ENCODE peak calls at places on chromosomes 13 and 19, in ten cellular contexts. Q, L, J, S, O, V, B, X, F and Z are unnamed samples. For H3K4me1, the result is how much of the 10 kb centered on the place peaks cover.

GRCh38 chr13:44230736-44231135 is 142.9 kb upstream of the SERP2 start:
- DNase-seq in B (no peak), F (no peak), Q (no peak), J (no peak), V (no peak), L (no peak), S (no peak), O (no peak), X (no peak), Z (no peak)

GRCh38 chr19:35279985-35280821 is 2.1 kb upstream of the HAMP start:
- DNase-seq in B (no peak), V (no peak), X (no peak), O (peak), L (no peak), F (no peak), S (no peak), J (no peak), Q (no peak), Z (no peak)

GRCh38 chr13:23378009-23378632 is 55.4 kb downstream of the SACS start:
- DNase-seq in B (no peak), V (no peak), O (peak), X (no peak), J (no peak), S (peak), L (peak), F (peak), Q (no peak), Z (peak)

GRCh38 chr13:44759723-44760360 is 183.7 kb upstream of the TSC22D1 start:
- DNase-seq in S (no peak), B (no peak), L (peak), V (no peak), Q (no peak), F (no peak), J (no peak), O (peak), X (no peak), Z (no peak)

GRCh38 chr19:40139533-40140287 is 49.0 kb upstream of the ZNF780A start:
- DNase-seq in L (no peak), X (no peak), V (no peak), F (peak), Q (no peak), B (no peak), O (peak), J (no peak), S (no peak), Z (peak)

GRCh38 chr19:50513746-50514345 is at the start of gene ASPDH:
- DNase-seq in J (peak), F (no peak), Q (no peak), S (no peak), L (no peak), X (no peak), V (no peak), O (peak), B (peak), Z (no peak)

GRCh38 chr13:112451512-112452379 is 75.6 kb downstream of the SPACA7 start:
- DNase-seq in O (peak), S (no peak), J (peak), F (no peak), Q (no peak), X (no peak), V (peak), B (peak), L (no peak), Z (no peak)

GRCh38 chr13:33728271-33729037 is 89.5 kb upstream of the RFC3 start:
- DNase-seq in S (peak), L (peak), B (peak), V (peak), O (no peak), Q (no peak), J (no peak), F (peak), X (no peak), Z (no peak)

GRCh38 chr19:34838248-34838647 is 65.2 kb upstream of the ZNF599 start:
- DNase-seq in X (no peak), L (no peak), F (peak), S (no peak), B (no peak), O (no peak), V (no peak), J (no peak), Q (no peak), Z (no peak)

GRCh38 chr19:55643003-55643732 is at the start of gene ZNF581:
- DNase-seq in L (peak), J (peak), Q (no peak), O (peak), V (peak), S (peak), B (peak), X (peak), F (peak), Z (peak)

GRCh38 chr19:55643733-55644116 is 276 bp downstream of the ZNF581 start:
- DNase-seq in O (peak), B (peak), Q (no peak), V (no peak), J (no peak), S (no peak), F (no peak), X (no peak), L (no peak), Z (no peak)

GRCh38 chr19:55640577-55641375 is at the start of gene ZNF580:
- DNase-seq in B (peak), Q (no peak), O (peak), S (no peak), J (peak), X (peak), F (peak), L (peak), V (peak), Z (no peak)

GRCh38 chr19:55641376-55642152 is 762 bp downstream of the ZNF580 start:
- DNase-seq in J (no peak), L (no peak), F (no peak), V (no peak), S (no peak), X (no peak), B (peak), O (peak), Q (no peak), Z (no peak)

GRCh38 chr19:55642153-55643002 is 1.1 kb upstream of the ZNF581 start:
- DNase-seq in L (peak), B (peak), Q (no peak), O (peak), J (peak), X (peak), S (no peak), F (no peak), V (no peak), Z (no peak)
- H3K4me1 ChIP-seq in L (half or more), B (under half), Q (half or more), O (under half), J (under half), X (under half), S (under half), F (under half), V (under half), Z (under half)

GRCh38 chr13:50275392-50276063 is 260.3 kb downstream of the KCNRG start:
- DNase-seq in V (no peak), J (no peak), S (no peak), X (no peak), O (no peak), B (no peak), L (no peak), Q (no peak), F (peak), Z (no peak)
- H3K4me1 ChIP-seq in V (under half), J (under half), S (under half), X (under half), O (under half), B (under half), L (under half), Q (under half), F (under half), Z (under half)

GRCh38 chr19:4791183-4792018 is at the start of gene FEM1A:
- DNase-seq in F (peak), V (peak), S (peak), B (peak), J (peak), L (peak), X (peak), O (peak), Q (peak), Z (peak)
- H3K4me1 ChIP-seq in F (under half), V (under half), S (under half), B (under half), J (under half), L (under half), X (under half), O (under half), Q (under half), Z (under half)

GRCh38 chr19:55673889-55674288 is 1.1 kb upstream of the EPN1 start:
- DNase-seq in J (no peak), O (no peak), X (no peak), S (no peak), L (no peak), B (no peak), V (no peak), F (no peak), Q (no peak), Z (no peak)
- H3K4me1 ChIP-seq in J (under half), O (under half), X (under half), S (under half), L (half or more), B (under half), V (under half), F (under half), Q (under half), Z (under half)

DNA sequence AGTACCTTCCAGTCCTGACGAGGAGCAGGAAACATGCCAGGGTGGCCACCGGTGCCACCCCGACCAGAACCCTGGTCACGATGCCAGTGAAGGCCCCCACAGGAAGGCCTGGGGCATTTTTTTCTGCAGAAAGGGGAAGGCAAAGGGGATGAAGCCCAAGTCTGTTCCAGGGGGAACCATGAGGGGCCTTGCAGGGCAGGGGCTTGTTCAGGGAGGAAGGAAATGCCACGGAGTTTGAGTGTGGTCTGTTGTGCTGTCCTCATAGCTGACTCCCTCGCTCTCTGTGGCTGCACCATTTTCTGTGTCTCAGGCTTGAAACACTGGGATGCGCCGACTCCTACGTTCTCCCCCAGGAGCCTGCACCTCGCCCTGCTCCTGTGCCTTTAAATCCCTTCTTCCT is 27.5 kb upstream of the CEACAM1 start:
- DNase-seq in S (no peak), L (no peak), V (no peak), B (no peak), Q (no peak), O (peak), F (no peak), J (no peak), X (no peak), Z (no peak)
- H3K4me1 ChIP-seq in S (under half), L (under half), V (under half), B (under half), Q (under half), O (under half), F (under half), J (under half), X (under half), Z (under half)

DNA sequence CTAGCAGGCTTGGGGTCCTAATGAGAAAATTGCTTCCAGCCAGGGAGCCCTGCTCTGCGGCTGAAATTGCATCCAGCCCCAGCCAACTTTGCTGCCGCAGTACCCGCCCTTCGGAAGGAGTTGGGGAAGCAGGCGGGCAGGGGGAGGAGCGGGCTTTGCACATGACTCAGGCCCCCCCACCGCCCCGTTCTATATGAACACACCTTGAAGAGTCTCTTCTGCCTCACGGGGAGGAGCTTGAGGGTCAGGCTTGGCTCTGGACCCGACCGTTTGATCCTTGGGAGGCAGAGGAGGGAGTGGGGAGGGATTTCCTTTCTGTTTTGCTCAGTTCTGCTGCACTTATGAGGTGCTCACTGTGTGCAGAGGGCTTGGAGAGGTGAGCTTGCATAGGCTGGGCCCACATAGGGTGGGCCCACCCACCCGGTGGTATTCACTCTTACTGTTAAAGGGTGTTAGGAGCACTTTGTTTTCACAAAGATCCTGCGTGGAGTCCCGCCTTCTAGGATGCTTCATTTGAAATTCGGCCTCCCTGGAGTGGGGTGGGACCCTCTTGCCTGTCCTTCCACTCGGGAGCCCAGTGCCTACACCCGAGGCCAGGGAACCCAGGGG is 46.5 kb downstream of the LYL1 start:
- DNase-seq in B (no peak), L (peak), S (peak), J (peak), Q (no peak), X (peak), F (peak), O (peak), V (peak), Z (no peak)
- H3K4me1 ChIP-seq in B (under half), L (half or more), S (under half), J (under half), Q (half or more), X (under half), F (under half), O (half or more), V (under half), Z (under half)

DNA sequence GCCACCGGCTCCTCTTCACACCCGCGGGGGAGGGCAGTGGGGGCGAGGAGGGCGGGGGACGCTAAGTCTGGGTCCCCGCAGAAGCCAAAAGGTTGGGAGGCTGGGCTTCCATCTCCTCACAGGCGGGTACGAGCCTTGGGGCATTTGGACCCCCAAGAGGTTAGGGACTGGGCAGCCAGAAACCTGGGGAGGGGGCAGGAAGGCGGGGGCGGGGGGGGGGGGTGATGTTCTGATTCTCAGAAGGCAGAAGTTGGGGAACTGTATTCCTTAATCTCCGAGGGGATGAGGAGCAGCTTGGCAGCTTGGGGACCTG is 5.1 kb downstream of the BCL3 start:
- DNase-seq in V (no peak), S (no peak), X (no peak), J (no peak), L (no peak), O (no peak), Q (no peak), F (no peak), B (no peak), Z (no peak)
- H3K4me1 ChIP-seq in V (under half), S (under half), X (under half), J (under half), L (half or more), O (half or more), Q (half or more), F (under half), B (under half), Z (half or more)

DNA sequence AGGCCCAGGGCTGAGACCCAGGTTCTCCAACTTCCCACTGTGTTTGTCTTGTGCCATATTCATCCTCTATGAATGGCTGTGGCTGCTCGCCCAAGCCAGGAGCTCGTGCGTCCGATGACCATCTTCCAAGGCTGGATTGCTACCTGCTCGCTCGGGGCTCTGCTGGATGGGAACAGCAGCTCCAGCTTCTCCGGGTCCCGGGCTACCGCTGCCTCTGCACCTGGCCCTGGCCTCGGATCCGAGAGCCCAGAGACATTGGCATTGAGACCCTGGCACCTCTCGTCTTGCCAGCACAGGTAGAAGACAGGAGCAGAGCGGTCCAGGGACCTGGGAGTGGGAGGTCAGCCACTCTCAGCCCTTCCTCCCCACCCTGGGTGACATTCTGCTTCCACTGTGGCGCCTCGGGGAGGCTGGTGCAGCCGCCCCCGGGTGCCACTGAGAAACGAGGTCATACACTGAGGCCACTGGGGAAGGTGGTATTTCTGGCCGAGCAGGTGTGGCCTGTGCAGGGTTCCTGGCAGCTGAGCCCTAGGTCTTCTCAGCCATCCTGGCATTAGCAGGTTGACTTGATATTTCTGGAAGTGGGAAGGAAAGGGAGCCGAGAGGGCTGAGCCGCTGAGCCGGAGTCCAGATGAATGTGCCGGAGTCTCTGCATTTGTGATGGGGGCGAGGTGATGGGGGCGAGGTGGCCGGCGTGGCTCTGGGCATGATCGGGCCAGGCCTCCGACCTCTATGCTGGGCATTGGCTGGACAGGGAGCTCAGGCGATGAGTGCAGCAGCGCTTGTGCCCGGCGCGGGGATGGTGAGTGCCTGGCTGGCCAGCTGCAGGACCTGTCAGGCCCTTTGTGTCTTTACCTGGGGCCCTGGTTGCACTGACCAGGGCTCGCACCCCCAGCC is 18.6 kb downstream of the NDUFB7 start:
- DNase-seq in V (no peak), B (no peak), S (no peak), O (peak), X (no peak), J (no peak), F (no peak), L (no peak), Q (no peak), Z (no peak)
- H3K4me1 ChIP-seq in V (under half), B (under half), S (under half), O (under half), X (under half), J (under half), F (under half), L (under half), Q (half or more), Z (under half)